ENCODE peak calls at places on chromosomes 11 and 22, in seven cellular contexts. Z is heart right ventricle, F is cardiac muscle cell, L is colonic mucosa, P is mammary epithelial cell, C is uterus, W is coronary artery. R is an unnamed sample.

GRCh38 chr22:37616205-37617083 is 7.8 kb downstream of the GGA1 start:
- DNase-seq in Z (no peak), F (no peak), L (no peak), P (no peak), C (no peak), W (no peak), R (no peak)

GRCh38 chr22:20272700-20273099 is 4.6 kb upstream of the RTN4R start:
- DNase-seq in Z (no peak), F (no peak), L (no peak), P (no peak), C (no peak), W (no peak), R (no peak)

GRCh38 chr22:38221407-38221806 is 19.6 kb downstream of the MAFF start:
- DNase-seq in Z (no peak), F (no peak), L (no peak), P (no peak), C (no peak), W (no peak), R (no peak)

GRCh38 chr11:76524461-76524860 is 79.6 kb downstream of the EMSY start:
- DNase-seq in Z (no peak), F (no peak), L (no peak), P (peak), C (no peak), W (no peak), R (peak)

GRCh38 chr22:50471962-50472361 is 2.9 kb downstream of the SBF1 start:
- DNase-seq in Z (no peak), F (no peak), L (no peak), P (no peak), C (no peak), W (no peak), R (no peak)

GRCh38 chr11:7414729-7415536 is 70.4 kb upstream of the OLFML1 start:
- DNase-seq in Z (no peak), F (peak), L (no peak), P (no peak), C (no peak), W (no peak), R (no peak)

GRCh38 chr22:27173530-27173929 is 516.1 kb downstream of the MIAT start:
- DNase-seq in Z (no peak), F (no peak), L (no peak), P (no peak), C (no peak), W (no peak), R (no peak)

GRCh38 chr11:120210651-120211521 is at the start of gene OAF:
- DNase-seq in Z (peak), F (peak), L (peak), P (peak), C (peak), W (no peak), R (peak)

GRCh38 chr22:44931077-44931540 is 78.7 kb downstream of the PHF21B start:
- DNase-seq in Z (peak), F (peak), L (no peak), P (no peak), C (peak), W (no peak), R (no peak)

GRCh38 chr11:104005234-104005855 is 31.1 kb upstream of the DDI1 start:
- DNase-seq in Z (no peak), F (no peak), L (no peak), P (peak), C (no peak), W (no peak), R (no peak)

GRCh38 chr11:88363566-88364169 is 26.1 kb upstream of the CTSC start:
- DNase-seq in Z (no peak), F (no peak), L (no peak), P (peak), C (no peak), W (no peak), R (peak)

GRCh38 chr11:29019960-29020683 is 911.9 kb downstream of the METTL15 start:
- DNase-seq in Z (no peak), F (peak), L (no peak), P (peak), C (no peak), W (no peak), R (peak)

GRCh38 chr11:22829231-22830081 is at the start of gene SVIP:
- DNase-seq in Z (peak), F (peak), L (peak), P (peak), C (peak), W (peak), R (peak)

GRCh38 chr22:33271390-33272161 is 213.4 kb upstream of the SYN3 start:
- DNase-seq in Z (peak), F (no peak), L (peak), P (no peak), C (no peak), W (peak), R (no peak)

GRCh38 chr22:38176170-38176741 is 5.4 kb downstream of the PLA2G6 start:
- DNase-seq in Z (peak), F (no peak), L (no peak), P (peak), C (peak), W (peak), R (no peak)

GRCh38 chr11:19670030-19670761 is 42.4 kb upstream of the NAV2 start:
- DNase-seq in Z (no peak), F (no peak), L (peak), P (peak), C (peak), W (no peak), R (no peak)

GRCh38 chr11:72741429-72741833 is 10.8 kb downstream of the ARAP1 start:
- DNase-seq in Z (no peak), F (no peak), L (no peak), P (no peak), C (no peak), W (no peak), R (peak)

GRCh38 chr11:76623884-76624419 is 46.6 kb downstream of the LRRC32 start:
- DNase-seq in Z (no peak), F (peak), L (peak), P (no peak), C (no peak), W (no peak), R (no peak)

GRCh38 chr11:118914178-118914918 is 11.4 kb downstream of the BCL9L start:
- DNase-seq in Z (no peak), F (no peak), L (peak), P (peak), C (peak), W (peak), R (no peak)

GRCh38 chr22:22771696-22772377 is 115.8 kb upstream of the IGLL5 start:
- DNase-seq in Z (no peak), F (no peak), L (no peak), P (no peak), C (no peak), W (peak), R (no peak)

GRCh38 chr11:118436639-118437045 is 350 bp downstream of the KMT2A start:
- DNase-seq in Z (peak), F (peak), L (no peak), P (no peak), C (no peak), W (no peak), R (peak)

GRCh38 chr22:25054943-25055511 is 102.5 kb downstream of the KIAA1671 start:
- DNase-seq in Z (no peak), F (no peak), L (no peak), P (no peak), C (no peak), W (no peak), R (no peak)

GRCh38 chr11:68406318-68407313 is 53.9 kb upstream of the PPP6R3 start:
- DNase-seq in Z (no peak), F (no peak), L (peak), P (no peak), C (no peak), W (no peak), R (no peak)

GRCh38 chr11:105148241-105148640 is 8.7 kb upstream of the CARD18 start:
- DNase-seq in Z (no peak), F (no peak), L (no peak), P (no peak), C (no peak), W (no peak), R (no peak)

GRCh38 chr22:39176067-39176621 is 23.7 kb upstream of the CBX7 start:
- DNase-seq in Z (peak), F (peak), L (no peak), P (no peak), C (peak), W (peak), R (peak)

GRCh38 chr11:120590472-120590871 is 78.9 kb downstream of the GRIK4 start:
- DNase-seq in Z (no peak), F (no peak), L (no peak), P (no peak), C (no peak), W (no peak), R (no peak)

GRCh38 chr22:31748490-31748889 is 1.4 kb downstream of the PRR14L start:
- DNase-seq in Z (no peak), F (no peak), L (no peak), P (no peak), C (no peak), W (no peak), R (no peak)

GRCh38 chr22:47556473-47556872 is 794.0 kb downstream of the TBC1D22A start:
- DNase-seq in Z (no peak), F (no peak), L (no peak), P (no peak), C (no peak), W (no peak), R (no peak)

GRCh38 chr11:110356769-110357671 is 60.6 kb upstream of the RDX start:
- DNase-seq in Z (no peak), F (no peak), L (no peak), P (peak), C (no peak), W (no peak), R (no peak)

GRCh38 chr11:34208266-34209135 is 103.1 kb downstream of the NAT10 start:
- DNase-seq in Z (no peak), F (no peak), L (no peak), P (peak), C (no peak), W (no peak), R (no peak)

DNA sequence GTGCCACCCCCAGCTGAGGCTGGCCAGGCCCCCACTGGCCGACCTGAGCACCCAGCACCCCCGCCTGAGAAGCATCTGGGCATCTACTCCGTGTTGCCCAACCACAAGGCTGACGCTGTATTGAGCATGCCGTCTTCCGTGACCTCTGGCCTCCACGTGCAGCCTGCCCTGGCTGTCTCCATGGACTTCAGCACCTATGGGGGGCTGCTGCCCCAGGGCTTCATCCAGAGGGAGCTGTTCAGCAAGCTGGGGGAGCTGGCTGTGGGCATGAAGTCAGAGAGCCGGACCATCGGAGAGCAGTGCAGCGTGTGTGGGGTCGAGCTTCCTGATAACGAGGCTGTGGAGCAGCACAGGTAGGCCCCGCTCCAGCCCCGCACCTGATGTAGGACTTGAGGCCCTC is 4.7 kb downstream of the ZBTB16 start:
- DNase-seq in Z (no peak), F (no peak), L (no peak), P (no peak), C (no peak), W (no peak), R (no peak)
- H3K27ac ChIP-seq in Z (peak), F (no peak), L (no peak), P (no peak), C (peak), W (peak), R (peak)

DNA sequence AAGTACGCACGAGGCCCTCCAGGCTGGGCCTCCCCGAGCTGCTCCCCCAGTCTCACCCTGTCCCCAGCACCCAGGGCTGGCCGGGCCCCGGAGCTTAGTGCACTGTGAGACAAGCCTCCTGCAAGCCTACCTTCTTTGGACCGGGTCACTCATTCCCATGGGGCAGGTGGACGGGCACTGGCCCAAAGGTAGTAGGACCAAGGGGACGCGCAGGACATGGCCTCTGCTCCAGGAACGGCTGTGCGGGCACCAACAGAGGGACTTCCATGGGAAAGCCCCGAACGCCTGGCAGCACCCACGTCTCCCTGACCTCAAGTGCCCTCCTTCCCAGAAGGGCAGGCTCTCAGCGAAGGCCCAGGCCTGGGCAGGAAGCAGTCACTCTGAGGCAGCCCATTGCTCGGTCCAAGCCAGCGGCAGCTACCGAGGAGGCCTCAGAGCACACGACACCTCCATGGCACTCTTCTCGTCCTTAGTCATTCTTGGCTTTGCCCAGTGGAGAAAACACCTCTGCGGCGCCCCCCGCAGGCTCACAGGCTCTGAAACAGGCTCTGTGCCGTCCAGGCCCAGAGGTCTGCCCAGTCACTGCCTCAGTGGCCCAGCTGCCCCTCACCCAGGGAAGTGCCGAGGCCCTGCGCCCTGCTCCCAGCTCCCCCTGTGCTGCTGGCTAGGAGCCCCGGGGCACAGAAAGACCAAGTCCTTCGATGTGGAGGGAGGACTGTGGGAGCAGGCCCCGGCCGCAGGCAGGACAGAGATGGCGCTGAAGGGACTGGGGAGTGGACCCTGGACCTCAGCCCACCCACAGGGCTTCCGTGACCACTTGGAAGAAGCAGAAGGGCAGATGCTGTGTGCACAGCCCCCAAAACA is 3.8 kb downstream of the MOB2 start:
- DNase-seq in Z (peak), F (no peak), L (no peak), P (no peak), C (peak), W (peak), R (no peak)
- TF ChIP-seq CTCF in Z (no peak), F (no peak), L (no peak), P (no peak), C (no peak), W (no peak), R (no peak)

DNA sequence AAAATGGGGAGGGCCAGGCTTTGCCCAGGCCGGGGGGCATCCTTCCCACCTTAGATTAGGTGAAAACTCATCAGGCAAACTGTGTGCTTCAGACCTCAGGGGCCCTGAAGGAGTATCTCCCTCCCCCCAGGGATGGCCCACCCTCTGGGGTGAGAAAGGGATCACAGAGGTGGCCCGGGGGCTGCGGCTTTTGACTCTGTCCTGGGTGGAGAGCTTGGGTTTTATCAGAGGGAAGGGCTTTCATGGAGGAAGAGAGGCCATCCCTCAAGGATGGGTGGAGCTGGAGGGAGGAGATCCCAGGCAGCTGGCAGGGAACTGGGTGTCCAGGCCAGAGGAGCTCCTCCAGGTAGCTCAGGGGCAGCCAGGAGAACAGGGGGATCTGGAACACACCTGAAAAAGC is 3.1 kb upstream of the PPP2R5B start:
- DNase-seq in Z (no peak), F (no peak), L (no peak), P (no peak), C (no peak), W (no peak), R (no peak)
- H3K27ac ChIP-seq in Z (no peak), F (no peak), L (no peak), P (no peak), C (no peak), W (no peak), R (peak)

GRCh38 chr11:61507012-61507768 is 1.4 kb upstream of the LRRC10B start:
- DNase-seq in Z (no peak), F (no peak), L (no peak), P (no peak), C (no peak), W (no peak), R (no peak)

GRCh38 chr11:61499816-61500491 is 8.6 kb upstream of the LRRC10B start:
- DNase-seq in Z (no peak), F (no peak), L (no peak), P (no peak), C (no peak), W (no peak), R (no peak)

GRCh38 chr11:61505640-61506155 is 2.9 kb upstream of the LRRC10B start:
- DNase-seq in Z (no peak), F (no peak), L (no peak), P (peak), C (no peak), W (no peak), R (peak)

GRCh38 chr11:61505106-61505505 is 3.4 kb upstream of the LRRC10B start:
- DNase-seq in Z (no peak), F (no peak), L (no peak), P (no peak), C (no peak), W (no peak), R (no peak)

DNA sequence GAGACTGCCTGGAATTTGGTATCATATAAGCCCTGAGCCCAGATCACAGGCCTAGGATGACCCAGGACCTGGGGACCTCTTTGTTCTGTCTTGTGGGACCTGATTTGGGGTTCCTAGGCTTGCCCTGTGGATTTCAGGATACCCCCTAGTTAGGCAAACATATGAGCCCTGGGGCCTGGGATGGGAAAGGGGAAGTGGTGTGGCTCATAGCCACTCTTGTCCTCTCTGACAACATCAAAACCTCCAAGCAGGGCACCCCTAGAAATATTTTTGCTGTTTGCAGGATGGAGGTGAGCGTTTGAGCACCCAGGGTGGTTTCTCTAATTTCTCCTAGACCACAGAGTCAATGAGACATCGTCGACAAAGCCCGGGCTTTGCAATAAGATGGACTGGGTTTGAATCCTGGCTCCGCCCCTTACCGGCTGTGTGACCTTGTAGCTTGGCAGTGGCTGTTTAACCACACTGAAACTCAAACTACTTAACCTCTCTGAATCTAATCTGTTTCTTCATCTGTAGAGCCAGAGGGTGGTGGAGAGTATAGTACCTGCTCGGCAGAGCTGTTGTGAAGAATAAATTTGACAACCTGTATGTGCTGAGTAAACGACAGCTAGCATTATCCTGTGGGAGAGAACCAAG is 5.3 kb upstream of the LRRC10B start:
- DNase-seq in Z (no peak), F (no peak), L (no peak), P (no peak), C (no peak), W (no peak), R (no peak)
- TF ChIP-seq CTCF in Z (no peak), F (no peak), L (no peak), P (no peak), C (no peak), W (no peak), R (no peak)

GRCh38 chr11:114209904-114210303 is 86.3 kb upstream of the NNMT start:
- DNase-seq in Z (no peak), F (no peak), L (no peak), P (no peak), C (no peak), W (no peak), R (no peak)
- H3K27ac ChIP-seq in Z (no peak), F (no peak), L (no peak), P (no peak), C (no peak), W (no peak), R (peak)

GRCh38 chr11:2943711-2944118 is 14.5 kb upstream of the PHLDA2 start:
- DNase-seq in Z (no peak), F (no peak), L (peak), P (no peak), C (no peak), W (no peak), R (no peak)
- TF ChIP-seq CTCF in Z (no peak), F (no peak), L (no peak), P (no peak), C (no peak), W (no peak), R (no peak)

GRCh38 chr11:128308793-128309192 is 278.6 kb downstream of the ETS1 start:
- DNase-seq in Z (no peak), F (no peak), L (no peak), P (no peak), C (no peak), W (no peak), R (no peak)

GRCh38 chr11:128310676-128311445 is 276.5 kb downstream of the ETS1 start:
- DNase-seq in Z (no peak), F (no peak), L (no peak), P (peak), C (no peak), W (no peak), R (no peak)

GRCh38 chr11:128313931-128314330 is 273.4 kb downstream of the ETS1 start:
- DNase-seq in Z (no peak), F (no peak), L (no peak), P (no peak), C (no peak), W (no peak), R (no peak)

GRCh38 chr11:128310005-128310404 is 277.4 kb downstream of the ETS1 start:
- DNase-seq in Z (no peak), F (no peak), L (no peak), P (no peak), C (no peak), W (no peak), R (no peak)

GRCh38 chr11:128311742-128312719 is 275.3 kb downstream of the ETS1 start:
- DNase-seq in Z (no peak), F (no peak), L (no peak), P (no peak), C (no peak), W (no peak), R (no peak)
- H3K27ac ChIP-seq in Z (no peak), F (no peak), L (no peak), P (no peak), C (no peak), W (no peak), R (no peak)

GRCh38 chr22:43060213-43060612 is 29.0 kb downstream of the TTLL1 start:
- DNase-seq in Z (no peak), F (peak), L (peak), P (no peak), C (no peak), W (no peak), R (no peak)
- TF ChIP-seq CTCF in Z (peak), F (peak), L (peak), P (peak), C (peak), W (no peak), R (peak)

DNA sequence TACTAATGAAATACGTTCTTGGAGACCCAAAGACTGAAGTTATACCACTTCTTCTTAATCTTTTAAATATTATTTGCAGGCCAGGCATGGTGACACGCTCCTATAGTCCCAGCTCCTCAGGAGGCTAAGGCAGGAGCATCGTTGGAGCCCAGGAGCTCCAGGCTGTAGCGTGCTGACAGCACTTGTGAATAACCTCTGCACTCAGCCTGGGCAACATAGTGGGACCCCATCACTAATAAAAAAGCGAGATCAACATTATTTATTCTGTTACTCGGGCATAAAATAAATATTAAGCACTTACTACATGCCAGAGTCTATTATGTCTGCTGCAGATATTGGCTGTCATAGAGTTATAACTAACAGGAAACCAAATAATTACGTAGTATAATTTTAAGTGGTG is 720 bp upstream of the MED17 start:
- DNase-seq in Z (no peak), F (no peak), L (no peak), P (no peak), C (no peak), W (no peak), R (no peak)
- H3K27ac ChIP-seq in Z (peak), F (no peak), L (peak), P (peak), C (peak), W (no peak), R (peak)

R was measured in RWPE1.